ENCODE peak calls at places on chromosomes 5 and 9, in four cellular contexts. Q is A549, X is HepG2, Y is HCT116. D is an unnamed sample.
A peak's percentile ranks its signal among the peaks of the same experiment; 100 is the strongest.

GRCh38 chr5:147400836-147401235 is 109.0 kb downstream of the DPYSL3 start:
- DNase-seq in X (no peak), Y (no peak), Q (no peak), D (no peak)

GRCh38 chr9:110065527-110065926 is 142.4 kb downstream of the C9orf152 start:
- DNase-seq in Y (no peak), Q (no peak), X (no peak), D (peak; percentile 91)

GRCh38 chr9:107794259-107794658 is 304.7 kb upstream of the KLF4 start:
- DNase-seq in Q (no peak), X (no peak), Y (no peak), D (peak; percentile 44)

GRCh38 chr9:3951266-3951665 is 348.6 kb downstream of the GLIS3 start:
- DNase-seq in X (no peak), Y (no peak), Q (no peak), D (no peak)

GRCh38 chr9:117739620-117740347 is 35.6 kb downstream of the TLR4 start:
- DNase-seq in X (no peak), Y (no peak), Q (no peak), D (no peak)

GRCh38 chr9:125789196-125789595 is 42.0 kb downstream of the PBX3 start:
- DNase-seq in Q (no peak), Y (no peak), X (no peak), D (no peak)

GRCh38 chr9:90847971-90848370 is 46.4 kb downstream of the SYK start:
- DNase-seq in Q (no peak), X (no peak), Y (no peak), D (no peak)

GRCh38 chr5:105899726-105900125 is 1771.0 kb downstream of the EFNA5 start:
- DNase-seq in X (no peak), Q (no peak), Y (no peak), D (no peak)

GRCh38 chr9:82560457-82560904 is 502.5 kb downstream of the RASEF start:
- DNase-seq in Y (no peak), X (peak; percentile 97), Q (no peak), D (no peak)

GRCh38 chr5:1131726-1132125 is 19.9 kb upstream of the SLC12A7 start:
- DNase-seq in Y (no peak), X (no peak), Q (no peak), D (no peak)

GRCh38 chr5:179407191-179408175 is 62.2 kb upstream of the ADAMTS2 start:
- DNase-seq in Y (no peak), Q (no peak), X (no peak), D (no peak)

GRCh38 chr9:103731541-103731940 is 362.6 kb upstream of the SMC2 start:
- DNase-seq in Y (no peak), X (no peak), Q (no peak), D (no peak)

GRCh38 chr9:109401169-109401989 is 80.5 kb upstream of the EPB41L4B start:
- DNase-seq in Y (peak; percentile 49), X (peak; percentile 65), Q (peak; percentile 67), D (peak; percentile 68)

GRCh38 chr5:110726249-110727024 is at the start of gene TMEM232:
- DNase-seq in X (peak; percentile 68), Q (peak; percentile 21), Y (no peak), D (no peak)

GRCh38 chr5:166845044-166845443 is 1446.4 kb upstream of the WWC1 start:
- DNase-seq in X (no peak), Q (no peak), Y (no peak), D (peak; percentile 11)

GRCh38 chr5:158451203-158451982 is 592.4 kb upstream of the CLINT1 start:
- DNase-seq in Y (no peak), X (no peak), Q (no peak), D (no peak)

GRCh38 chr5:112957409-112957808 is 19.2 kb upstream of the DCP2 start:
- DNase-seq in Y (no peak), Q (no peak), X (no peak), D (no peak)

GRCh38 chr5:14775857-14776256 is 95.7 kb downstream of the ANKH start:
- DNase-seq in Y (no peak), Q (no peak), X (no peak), D (no peak)

GRCh38 chr9:131048332-131048731 is 39.4 kb downstream of the LAMC3 start:
- DNase-seq in Y (no peak), Q (no peak), X (no peak), D (no peak)

GRCh38 chr5:56003179-56003578 is 8.4 kb upstream of the IL6ST start:
- DNase-seq in X (peak; percentile 90), Y (peak; percentile 15), Q (peak; percentile 84), D (no peak)

GRCh38 chr5:54457094-54457531 is 1.6 kb downstream of the HSPB3 start:
- DNase-seq in Y (no peak), Q (peak; percentile 55), X (peak; percentile 6), D (no peak)

GRCh38 chr5:72040513-72040912 is 66.8 kb upstream of the MAP1B start:
- DNase-seq in Y (no peak), Q (no peak), X (no peak), D (no peak)

GRCh38 chr9:72554221-72554641 is 32.8 kb downstream of the TMC1 start:
- DNase-seq in Y (no peak), X (peak; percentile 73), Q (peak; percentile 18), D (no peak)

GRCh38 chr9:132589148-132590036 is 7.0 kb downstream of the BARHL1 start:
- DNase-seq in Q (peak; percentile 36), X (no peak), Y (no peak), D (no peak)

GRCh38 chr5:150155258-150156032 is at the start of gene PDGFRB:
- DNase-seq in X (no peak), Q (no peak), Y (no peak), D (no peak)

GRCh38 chr9:126702501-126703329 is 89.0 kb downstream of the LMX1B start:
- DNase-seq in Y (no peak), X (no peak), Q (peak; percentile 50), D (peak; percentile 21)

GRCh38 chr5:67010684-67011409 is 185.8 kb downstream of the CD180 start:
- DNase-seq in Y (no peak), Q (no peak), X (no peak), D (no peak)

GRCh38 chr9:136312436-136312835 is 8.5 kb upstream of the CCDC187 start:
- DNase-seq in Y (no peak), Q (peak; percentile 74), X (no peak), D (peak; percentile 60)

GRCh38 chr5:136907371-136907770 is 542.0 kb upstream of the TRPC7 start:
- DNase-seq in Y (no peak), Q (no peak), X (no peak), D (no peak)

GRCh38 chr9:137000177-137000930 is 4.0 kb upstream of the CLIC3 start:
- DNase-seq in X (no peak), Y (no peak), Q (no peak), D (peak; percentile 87)

GRCh38 chr9:34079181-34079580 is 30.5 kb upstream of the UBAP2 start:
- DNase-seq in X (no peak), Y (peak; percentile 13), Q (peak; percentile 73), D (no peak)

GRCh38 chr5:156641690-156642089 is 208.4 kb upstream of the PPP1R2B start:
- DNase-seq in Y (no peak), X (no peak), Q (no peak), D (no peak)

GRCh38 chr5:34587355-34588241 is 68.5 kb upstream of the RAI14 start:
- DNase-seq in Y (no peak), X (peak; percentile 57), Q (peak; percentile 60), D (peak; percentile 20)

GRCh38 chr9:113154471-113154870 is 3.7 kb downstream of the SLC31A2 start:
- DNase-seq in Q (no peak), Y (no peak), X (no peak), D (peak; percentile 68)

GRCh38 chr9:93659837-93660177 is 83.4 kb downstream of the PHF2 start:
- DNase-seq in Y (no peak), Q (no peak), X (no peak), D (peak; percentile 16)

GRCh38 chr5:144100702-144101101 is 69.8 kb downstream of the YIPF5 start:
- DNase-seq in Y (no peak), Q (no peak), X (no peak), D (no peak)

GRCh38 chr5:169122951-169123350 is 178.0 kb downstream of the SLIT3 start:
- DNase-seq in Y (no peak), X (no peak), Q (no peak), D (no peak)

GRCh38 chr5:126917918-126918623 is 112.3 kb downstream of the MARCHF3 start:
- DNase-seq in Q (peak; percentile 27), X (no peak), Y (no peak), D (no peak)

GRCh38 chr5:135441919-135442318 is 5.2 kb downstream of the DCANP1 start:
- DNase-seq in X (no peak), Q (no peak), Y (no peak), D (no peak)

DNA sequence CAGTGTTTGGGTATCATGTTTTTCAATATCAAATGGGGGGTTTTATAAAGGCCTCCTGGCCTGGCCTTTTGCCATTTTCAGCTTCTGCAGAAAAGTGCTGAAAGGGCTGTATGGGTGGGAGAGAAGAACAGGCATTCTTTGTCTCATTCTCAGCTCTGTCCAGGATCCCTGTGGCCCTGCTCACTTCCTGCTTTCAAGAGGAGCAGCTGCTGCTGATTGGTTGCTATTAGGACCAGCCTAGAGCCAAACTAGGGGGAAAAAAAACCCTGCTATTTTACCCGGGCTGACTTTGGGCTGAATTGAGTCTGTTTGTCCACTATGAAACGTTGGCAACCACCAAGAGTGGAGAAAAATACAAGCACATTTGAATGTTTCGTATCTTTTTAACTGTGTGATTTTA is 117.1 kb downstream of the CMYA5 start:
- DNase-seq in Q (no peak), Y (no peak), X (no peak), D (peak; percentile 20)
- TF ChIP-seq MAX in Q (no peak), Y (no peak), X (no peak), D (no peak)

DNA sequence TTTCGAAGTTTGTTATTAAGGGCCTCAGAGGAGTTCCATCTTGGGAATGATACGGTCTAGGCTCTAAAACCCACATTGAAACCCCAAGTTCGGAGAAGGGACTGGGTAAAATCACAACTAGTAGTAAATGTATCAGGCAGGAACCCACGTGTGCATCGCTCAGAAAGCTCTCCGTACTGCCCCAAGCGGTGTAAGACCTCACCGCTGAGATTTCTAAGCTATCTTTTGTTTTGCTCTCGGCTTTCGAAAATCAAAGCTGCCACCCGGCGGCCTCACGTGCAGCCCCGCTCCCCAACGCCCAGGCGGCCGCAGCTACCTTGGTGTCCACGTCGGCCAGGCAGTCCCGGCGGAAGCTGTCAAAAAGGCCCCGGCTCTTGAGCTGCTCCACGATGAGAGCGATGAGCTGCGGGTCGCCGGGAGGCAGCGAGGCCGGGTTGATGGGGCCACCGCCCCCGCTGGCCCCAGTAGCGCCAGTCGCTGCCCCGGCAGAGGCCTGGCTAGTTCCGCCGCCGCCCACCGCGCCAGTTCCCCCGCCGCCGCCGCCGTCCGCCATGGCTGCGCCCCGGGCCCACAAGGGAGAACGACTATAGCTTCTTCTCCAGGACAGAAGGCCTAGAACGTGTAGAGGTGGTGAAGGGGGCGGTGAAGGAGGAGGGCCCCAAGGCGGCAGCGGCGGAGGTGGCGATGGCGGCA is 420 bp downstream of the BOD1 start:
- DNase-seq in Q (peak; percentile 72), Y (peak; percentile 58), X (peak; percentile 76), D (peak; percentile 76)
- TF ChIP-seq POLR2A in Q (no peak), Y (no peak), X (peak; percentile 41), D (no peak)

GRCh38 chr5:176530406-176530982 is 6.7 kb downstream of the RNF44 start:
- DNase-seq in Y (no peak), Q (no peak), X (no peak), D (no peak)
- H3K4me3 ChIP-seq in Y (no peak overlapping the region), Q (no peak overlapping the region), X (no peak overlapping the region), D (no peak overlapping the region)

GRCh38 chr9:89009049-89009840 is 18.0 kb downstream of the S1PR3 start:
- DNase-seq in Y (no peak), Q (no peak), X (no peak), D (no peak)
- TF ChIP-seq MAX in Y (no peak), Q (no peak), X (no peak), D (no peak)